ENCODE peak calls at places on chromosome 14, in seven cellular contexts. P is lower lobe of right lung, B is heart right ventricle, L is MM.1S, A is A549, J is astrocyte of the spinal cord, Z is transverse colon. F is an unnamed sample.

GRCh38 chr14:33016611-33017010 is 77.9 kb downstream of the NPAS3 start:
- DNase-seq in P (no peak), B (no peak), L (no peak), A (no peak), J (no peak), Z (no peak), F (no peak)

GRCh38 chr14:58914271-58914855 is 274.1 kb upstream of the DAAM1 start:
- DNase-seq in P (no peak), B (no peak), L (no peak), A (no peak), J (no peak), Z (no peak), F (no peak)

GRCh38 chr14:72946491-72946890 is 20.2 kb downstream of the DCAF4 start:
- DNase-seq in P (no peak), B (no peak), L (no peak), A (no peak), J (peak), Z (no peak), F (no peak)

GRCh38 chr14:103141117-103141796 is 18.0 kb downstream of the TNFAIP2 start:
- DNase-seq in P (peak), B (no peak), L (peak), A (peak), J (no peak), Z (peak), F (peak)

GRCh38 chr14:61355892-61356325 is 34.5 kb downstream of the PRKCH start:
- DNase-seq in P (peak), B (peak), L (no peak), A (peak), J (peak), Z (no peak), F (no peak)

GRCh38 chr14:50242566-50243288 is 11.3 kb upstream of the SOS2 start:
- DNase-seq in P (no peak), B (no peak), L (no peak), A (no peak), J (no peak), Z (no peak), F (no peak)

GRCh38 chr14:25431211-25432076 is 381.5 kb upstream of the STXBP6 start:
- DNase-seq in P (no peak), B (no peak), L (peak), A (peak), J (no peak), Z (peak), F (no peak)

GRCh38 chr14:105343194-105343593 is 28.6 kb downstream of the PACS2 start:
- DNase-seq in P (no peak), B (no peak), L (no peak), A (no peak), J (no peak), Z (no peak), F (no peak)

GRCh38 chr14:24726480-24726879 is 92.5 kb upstream of the GZMB start:
- DNase-seq in P (no peak), B (no peak), L (no peak), A (no peak), J (no peak), Z (no peak), F (no peak)

GRCh38 chr14:101819251-101819990 is 57.9 kb downstream of the PPP2R5C start:
- DNase-seq in P (no peak), B (no peak), L (no peak), A (no peak), J (no peak), Z (peak), F (no peak)

GRCh38 chr14:85622106-85622505 is 92.2 kb downstream of the FLRT2 start:
- DNase-seq in P (no peak), B (no peak), L (no peak), A (no peak), J (no peak), Z (no peak), F (no peak)

GRCh38 chr14:62209287-62209899 is 447.2 kb downstream of the SNAPC1 start:
- DNase-seq in P (no peak), B (no peak), L (no peak), A (no peak), J (peak), Z (no peak), F (no peak)

GRCh38 chr14:22883191-22883976 is at the start of gene REM2:
- DNase-seq in P (no peak), B (no peak), L (no peak), A (no peak), J (no peak), Z (no peak), F (no peak)

GRCh38 chr14:96400495-96400894 is 8.6 kb downstream of the AK7 start:
- DNase-seq in P (no peak), B (no peak), L (no peak), A (no peak), J (no peak), Z (no peak), F (no peak)

GRCh38 chr14:69543341-69544249 is 31.1 kb downstream of the CCDC177 start:
- DNase-seq in P (peak), B (peak), L (no peak), A (peak), J (peak), Z (peak), F (no peak)

GRCh38 chr14:68542346-68542745 is 250.5 kb downstream of the ZFP36L1 start:
- DNase-seq in P (no peak), B (no peak), L (no peak), A (no peak), J (no peak), Z (no peak), F (no peak)

GRCh38 chr14:101151226-101151929 is 247.9 kb upstream of the RTL1 start:
- DNase-seq in P (no peak), B (no peak), L (no peak), A (peak), J (no peak), Z (no peak), F (no peak)

GRCh38 chr14:92963301-92964123 is 40.6 kb downstream of the CHGA start:
- DNase-seq in P (peak), B (no peak), L (no peak), A (no peak), J (peak), Z (no peak), F (no peak)

GRCh38 chr14:24307575-24308341 is at the start of gene CIDEB:
- DNase-seq in P (peak), B (peak), L (peak), A (peak), J (peak), Z (peak), F (peak)

GRCh38 chr14:94665121-94665520 is 52.9 kb downstream of the SERPINA3 start:
- DNase-seq in P (no peak), B (no peak), L (no peak), A (peak), J (peak), Z (no peak), F (no peak)

GRCh38 chr14:99575043-99576023 is 28.7 kb downstream of the CCDC85C start:
- DNase-seq in P (peak), B (peak), L (no peak), A (peak), J (no peak), Z (peak), F (no peak)

GRCh38 chr14:25178255-25178654 is 128.3 kb upstream of the STXBP6 start:
- DNase-seq in P (no peak), B (no peak), L (no peak), A (no peak), J (no peak), Z (peak), F (no peak)

GRCh38 chr14:69542311-69542710 is 32.4 kb downstream of the CCDC177 start:
- DNase-seq in P (no peak), B (no peak), L (no peak), A (no peak), J (no peak), Z (no peak), F (no peak)

GRCh38 chr14:28744126-28744525 is 22.5 kb upstream of the FOXG1 start:
- DNase-seq in P (no peak), B (no peak), L (peak), A (no peak), J (no peak), Z (no peak), F (no peak)

GRCh38 chr14:103130965-103131364 is 7.7 kb downstream of the TNFAIP2 start:
- DNase-seq in P (no peak), B (no peak), L (no peak), A (no peak), J (peak), Z (no peak), F (no peak)

GRCh38 chr14:47044841-47045240 is 393.3 kb upstream of the RPL10L start:
- DNase-seq in P (no peak), B (no peak), L (no peak), A (no peak), J (peak), Z (no peak), F (no peak)

GRCh38 chr14:71362920-71363584 is 455.8 kb downstream of the PCNX1 start:
- DNase-seq in P (no peak), B (no peak), L (no peak), A (no peak), J (peak), Z (no peak), F (no peak)

GRCh38 chr14:92603309-92604257 is 90.0 kb downstream of the RIN3 start:
- DNase-seq in P (peak), B (peak), L (no peak), A (peak), J (peak), Z (peak), F (no peak)

GRCh38 chr14:99132821-99133562 is 139.0 kb downstream of the BCL11B start:
- DNase-seq in P (no peak), B (no peak), L (no peak), A (no peak), J (no peak), Z (no peak), F (no peak)

GRCh38 chr14:65703996-65704395 is 291.5 kb downstream of the FUT8 start:
- DNase-seq in P (no peak), B (no peak), L (no peak), A (no peak), J (peak), Z (no peak), F (no peak)

GRCh38 chr14:96511667-96512066 is 9.5 kb downstream of the PAPOLA start:
- DNase-seq in P (no peak), B (no peak), L (no peak), A (no peak), J (no peak), Z (no peak), F (no peak)

DNA sequence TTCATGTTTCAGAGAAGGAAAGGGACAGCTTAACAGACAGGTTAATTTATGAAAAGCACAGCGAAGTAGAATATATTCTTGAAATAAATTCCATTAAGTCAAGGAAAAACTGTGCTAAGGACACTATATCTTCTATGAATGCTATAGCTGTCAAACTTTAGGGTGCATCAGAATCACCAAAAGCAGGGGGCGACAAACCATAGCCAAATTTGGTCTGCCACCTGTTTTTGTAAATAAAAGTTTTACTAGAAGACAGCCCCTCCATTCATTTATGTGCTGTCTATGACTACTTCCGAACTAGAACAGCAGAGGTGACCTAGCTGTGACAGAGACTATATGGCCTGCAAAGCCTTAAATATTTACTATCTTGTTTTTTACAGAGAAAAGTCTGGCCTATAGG is 25.9 kb downstream of the PPP4R3A start:
- DNase-seq in P (no peak), B (no peak), L (no peak), A (no peak), J (no peak), Z (no peak), F (no peak)
- TF ChIP-seq CTCF in P (no peak), B (no peak), L (no peak), A (no peak), J (no peak), Z (no peak), F (no peak)

GRCh38 chr14:77206877-77207389 is 25.3 kb downstream of the TMEM63C start:
- DNase-seq in P (no peak), B (no peak), L (no peak), A (no peak), J (no peak), Z (no peak), F (no peak)
- TF ChIP-seq CTCF in P (no peak), B (no peak), L (no peak), A (no peak), J (no peak), Z (no peak), F (no peak)

DNA sequence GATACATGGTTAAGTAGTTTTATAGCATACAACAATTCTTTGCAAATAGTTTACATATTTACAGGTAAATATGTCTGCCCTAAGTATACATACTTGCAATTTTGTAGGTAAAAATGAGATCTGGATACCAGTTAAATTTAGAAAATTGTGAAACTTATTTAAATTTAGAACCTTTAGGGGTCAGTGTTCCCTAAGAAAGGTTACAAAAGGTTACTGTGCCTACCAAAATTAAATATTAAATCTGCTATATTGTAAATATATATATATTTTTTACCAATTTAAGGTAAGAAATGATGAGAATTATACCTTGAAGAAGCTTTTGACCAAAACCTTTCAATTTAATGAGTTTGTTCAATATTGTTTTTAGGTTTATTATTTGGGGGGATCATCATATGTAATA is 54.0 kb downstream of the MIPOL1 start:
- DNase-seq in P (no peak), B (no peak), L (no peak), A (peak), J (no peak), Z (no peak), F (no peak)
- TF ChIP-seq CTCF in P (no peak), B (no peak), L (peak), A (peak), J (no peak), Z (no peak), F (no peak)

GRCh38 chr14:54252072-54252730 is 144.6 kb upstream of the CDKN3 start:
- DNase-seq in P (no peak), B (no peak), L (no peak), A (peak), J (peak), Z (no peak), F (no peak)
- TF ChIP-seq CTCF in P (no peak), B (no peak), L (no peak), A (no peak), J (no peak), Z (no peak), F (no peak)

DNA sequence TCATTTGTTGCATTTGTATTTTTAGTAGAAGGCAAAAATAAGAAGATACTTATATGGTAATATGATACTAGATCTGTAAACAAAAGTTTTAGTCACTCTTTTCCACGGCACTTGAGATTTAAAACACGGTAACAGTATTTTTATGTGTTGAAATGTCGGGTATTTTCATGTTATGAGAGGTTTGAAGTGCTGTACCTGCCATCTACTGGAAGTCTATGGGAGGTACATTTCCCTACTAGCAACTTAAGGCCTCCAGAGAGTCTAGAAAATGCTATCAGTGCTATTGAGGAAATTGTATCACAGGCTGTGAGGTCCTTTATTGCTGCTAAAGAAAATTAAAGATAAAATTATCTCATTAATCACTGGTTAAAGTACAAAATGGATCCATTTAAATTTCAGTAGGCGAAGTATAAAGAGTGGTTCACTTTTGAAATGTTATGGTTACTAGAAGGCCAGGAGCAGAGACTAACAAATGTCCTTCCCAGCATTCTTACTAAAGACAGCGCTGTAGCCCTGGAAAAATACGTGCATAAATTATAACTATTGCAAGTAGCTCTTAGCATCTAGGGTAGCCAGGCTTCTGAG is 77.6 kb upstream of the PRKD1 start:
- DNase-seq in P (no peak), B (no peak), L (peak), A (peak), J (peak), Z (no peak), F (no peak)
- TF ChIP-seq CTCF in P (peak), B (peak), L (peak), A (peak), J (peak), Z (peak), F (peak)